ENCODE peak calls at places on chromosomes 4 and X, in four cellular contexts. One of them, this sample, is unnamed.

GRCh38 chr4:52259978-52260377 is 208.9 kb downstream of the SPATA18 start:
- DNase-seq in H1: no peak
- DNase-seq in GM12878: no peak
- DNase-seq in HepG2: no peak
- DNase-seq in this sample: no peak

GRCh38 chr4:73421708-73422457 is 14.1 kb upstream of the AFP start:
- DNase-seq in H1: no peak
- DNase-seq in GM12878: no peak
- DNase-seq in HepG2: no peak
- DNase-seq in this sample: no peak

GRCh38 chr4:73520821-73521220 is 39.3 kb downstream of the AFM start:
- DNase-seq in H1: peak; percentile 1
- DNase-seq in GM12878: no peak
- DNase-seq in HepG2: no peak
- DNase-seq in this sample: no peak

GRCh38 chrX:20527458-20528099 is 260.9 kb upstream of the RPS6KA3 start:
- DNase-seq in H1: no peak
- DNase-seq in GM12878: no peak
- DNase-seq in HepG2: peak; percentile 21
- DNase-seq in this sample: no peak

GRCh38 chr4:20687894-20688293 is 12.4 kb upstream of the PACRGL start:
- DNase-seq in H1: no peak
- DNase-seq in GM12878: no peak
- DNase-seq in HepG2: no peak
- DNase-seq in this sample: no peak

GRCh38 chrX:6384391-6384790 is 150.5 kb downstream of the VCX3A start:
- DNase-seq in H1: no peak
- DNase-seq in GM12878: no peak
- DNase-seq in HepG2: no peak
- DNase-seq in this sample: no peak

GRCh38 chr4:132001542-132001941 is 1147.6 kb upstream of the PCDH10 start:
- DNase-seq in H1: no peak
- DNase-seq in GM12878: no peak
- DNase-seq in HepG2: no peak
- DNase-seq in this sample: no peak

GRCh38 chrX:14032383-14032782 is 2.7 kb upstream of the GEMIN8 start:
- DNase-seq in H1: no peak
- DNase-seq in GM12878: no peak
- DNase-seq in HepG2: peak; percentile 13
- DNase-seq in this sample: no peak

GRCh38 chrX:31837445-31837844 is 765.6 kb upstream of the FTHL17 start:
- DNase-seq in H1: no peak
- DNase-seq in GM12878: no peak
- DNase-seq in HepG2: no peak
- DNase-seq in this sample: no peak

GRCh38 chr4:86595426-86595805 is 1.3 kb downstream of the PTPN13 start:
- DNase-seq in H1: no peak
- DNase-seq in GM12878: no peak
- DNase-seq in HepG2: no peak
- DNase-seq in this sample: no peak

DNA sequence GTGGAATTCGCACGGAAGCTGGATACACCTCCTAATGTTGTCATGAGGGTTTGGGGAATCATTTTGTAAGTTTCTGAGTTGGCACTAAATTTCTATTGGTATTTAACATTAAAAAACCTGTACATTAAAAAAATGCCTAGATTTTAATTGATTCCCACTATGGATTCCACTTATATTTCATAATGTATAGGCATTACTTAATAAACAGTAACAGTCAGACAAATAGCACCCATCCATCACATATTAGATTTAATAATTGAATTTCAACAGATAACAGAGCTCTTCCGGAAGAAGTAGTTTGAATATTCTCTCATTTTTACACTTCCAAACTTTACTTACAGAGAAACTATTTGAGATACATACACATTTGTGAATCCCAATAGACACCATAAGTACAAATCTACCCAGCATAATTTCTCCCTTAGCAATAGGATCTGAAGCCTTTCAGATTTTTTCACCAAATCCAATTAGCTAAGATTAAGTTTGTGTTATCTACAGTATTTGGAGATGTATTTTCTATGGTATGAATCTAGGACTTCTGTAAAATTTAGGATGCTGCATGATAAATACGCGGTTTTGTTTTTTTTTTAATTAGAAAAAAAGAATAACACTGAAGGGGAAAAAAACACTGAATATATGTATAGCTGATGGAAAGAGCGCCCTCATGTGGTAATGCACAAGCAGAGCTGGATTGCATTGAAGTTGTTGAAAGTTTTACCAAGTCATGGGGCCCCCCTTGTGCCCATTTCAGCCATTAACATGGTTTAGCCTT is 12.2 kb upstream of the ODAM start:
- DNase-seq in H1: peak; percentile 9
- DNase-seq in GM12878: no peak
- DNase-seq in HepG2: peak; percentile 75
- DNase-seq in this sample: no peak
- TF ChIP-seq POLR2AphosphoS5 in H1: no peak
- TF ChIP-seq POLR2AphosphoS5 in GM12878: no peak
- TF ChIP-seq POLR2AphosphoS5 in HepG2: no peak
- TF ChIP-seq POLR2AphosphoS5 in this sample: no peak

GRCh38 chr4:65861993-65862392 is 191.7 kb upstream of the EPHA5 start:
- DNase-seq in H1: no peak
- DNase-seq in GM12878: no peak
- DNase-seq in HepG2: no peak
- DNase-seq in this sample: no peak
- TF ChIP-seq TAF1 in H1: no peak
- TF ChIP-seq TAF1 in GM12878: no peak
- TF ChIP-seq TAF1 in HepG2: no peak
- TF ChIP-seq TAF1 in this sample: no peak

GRCh38 chrX:109732319-109732779 is 708 bp downstream of the ACSL4 start:
- DNase-seq in H1: no peak
- DNase-seq in GM12878: no peak
- DNase-seq in HepG2: no peak
- DNase-seq in this sample: no peak

GRCh38 chrX:109735241-109735744 is 2.2 kb upstream of the ACSL4 start:
- DNase-seq in H1: no peak
- DNase-seq in GM12878: no peak
- DNase-seq in HepG2: no peak
- DNase-seq in this sample: no peak

GRCh38 chrX:109733658-109734022 is 583 bp upstream of the ACSL4 start:
- DNase-seq in H1: no peak
- DNase-seq in GM12878: no peak
- DNase-seq in HepG2: no peak
- DNase-seq in this sample: no peak

GRCh38 chrX:109732780-109733657 is at the start of gene ACSL4:
- DNase-seq in H1: peak; percentile 15
- DNase-seq in GM12878: no peak
- DNase-seq in HepG2: peak; percentile 63
- DNase-seq in this sample: peak; percentile 47
- TF ChIP-seq POLR2A in H1: peak; percentile 63
- TF ChIP-seq POLR2A in GM12878: peak; percentile 84
- TF ChIP-seq POLR2A in HepG2: peak; percentile 70
- TF ChIP-seq POLR2A in this sample: peak; percentile 72

GRCh38 chr4:11748169-11748872 is 319.6 kb upstream of the HS3ST1 start:
- DNase-seq in H1: no peak
- DNase-seq in GM12878: no peak
- DNase-seq in HepG2: no peak
- DNase-seq in this sample: no peak
- TF ChIP-seq POLR2AphosphoS5 in H1: no peak
- TF ChIP-seq POLR2AphosphoS5 in GM12878: no peak
- TF ChIP-seq POLR2AphosphoS5 in HepG2: no peak
- TF ChIP-seq POLR2AphosphoS5 in this sample: no peak

GRCh38 chrX:107675823-107676555 is 47.7 kb downstream of the PRPS1 start:
- DNase-seq in H1: no peak
- DNase-seq in GM12878: no peak
- DNase-seq in HepG2: no peak
- DNase-seq in this sample: no peak

GRCh38 chrX:107677501-107677901 is 49.2 kb downstream of the PRPS1 start:
- DNase-seq in H1: no peak
- DNase-seq in GM12878: no peak
- DNase-seq in HepG2: no peak
- DNase-seq in this sample: no peak

GRCh38 chrX:107676559-107677378 is 48.5 kb downstream of the PRPS1 start:
- DNase-seq in H1: no peak
- DNase-seq in GM12878: no peak
- DNase-seq in HepG2: no peak
- DNase-seq in this sample: no peak

GRCh38 chrX:107677909-107678308 is 49.6 kb downstream of the PRPS1 start:
- DNase-seq in H1: no peak
- DNase-seq in GM12878: no peak
- DNase-seq in HepG2: no peak
- DNase-seq in this sample: no peak

DNA sequence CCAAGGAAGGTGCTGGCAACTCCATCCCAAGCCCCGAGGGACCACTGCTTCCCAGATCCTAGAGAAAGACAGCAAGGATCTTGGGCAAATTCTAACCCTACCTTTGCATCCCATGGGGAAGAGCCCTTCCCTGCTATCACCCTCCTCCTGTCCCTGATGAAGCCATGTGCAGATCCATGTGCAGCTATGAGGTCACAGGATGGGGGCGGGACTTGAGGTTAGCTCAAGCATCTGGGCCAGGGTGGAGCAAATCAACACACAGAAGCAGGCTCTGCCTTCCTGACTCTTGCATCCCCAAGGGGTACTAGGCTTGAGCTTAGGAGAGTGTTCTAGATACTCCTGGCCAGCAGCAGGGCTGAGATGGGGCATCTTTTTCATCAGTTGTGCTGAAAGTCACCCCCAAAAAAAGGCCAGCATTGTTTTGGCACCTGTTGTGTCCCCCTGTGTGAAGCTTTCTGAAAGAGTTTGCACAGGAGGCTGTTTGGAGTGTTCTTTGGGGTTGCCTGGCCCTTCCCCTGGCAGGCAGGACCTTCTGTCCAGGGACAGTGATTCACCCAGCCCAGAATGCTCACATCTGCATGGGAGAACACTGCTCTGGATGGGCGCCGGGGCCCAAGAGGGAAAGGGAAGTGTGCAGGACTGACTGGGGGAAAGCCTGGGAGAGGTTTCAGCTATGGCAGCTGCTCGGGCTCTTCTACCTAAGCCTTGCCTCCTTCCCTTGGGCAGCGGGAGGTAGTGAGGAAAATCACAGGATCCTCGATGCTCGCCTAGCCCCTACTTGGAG is 50.8 kb downstream of the PRPS1 start:
- DNase-seq in H1: no peak
- DNase-seq in GM12878: no peak
- DNase-seq in HepG2: no peak
- DNase-seq in this sample: no peak
- TF ChIP-seq TAF1 in H1: no peak
- TF ChIP-seq TAF1 in GM12878: no peak
- TF ChIP-seq TAF1 in HepG2: no peak
- TF ChIP-seq TAF1 in this sample: no peak

DNA sequence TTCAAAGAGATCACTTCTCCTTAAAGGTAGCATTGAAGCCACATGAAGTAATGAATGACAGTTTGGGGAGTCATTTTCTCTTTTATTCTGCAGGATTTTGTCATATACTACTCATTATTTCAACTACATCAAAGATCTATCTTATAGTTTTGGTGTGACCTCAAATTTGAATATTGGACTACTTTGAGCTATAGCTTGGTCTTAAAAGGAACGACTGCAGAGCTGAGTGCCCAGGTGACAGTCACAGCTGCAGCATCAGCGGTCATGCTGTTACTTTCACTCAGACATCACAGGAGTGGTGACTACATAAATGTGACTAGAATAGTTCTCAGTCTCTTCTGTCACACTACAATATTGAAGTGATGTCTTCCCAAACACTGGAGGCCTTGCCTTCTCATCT is 10.7 kb upstream of the SPCS3 start:
- DNase-seq in H1: no peak
- DNase-seq in GM12878: no peak
- DNase-seq in HepG2: no peak
- DNase-seq in this sample: peak; percentile 15
- TF ChIP-seq POLR2A in H1: no peak
- TF ChIP-seq POLR2A in GM12878: no peak
- TF ChIP-seq POLR2A in HepG2: no peak
- TF ChIP-seq POLR2A in this sample: no peak

GRCh38 chr4:77471821-77472495 is 133.7 kb upstream of the CXCL13 start:
- DNase-seq in H1: no peak
- DNase-seq in GM12878: no peak
- DNase-seq in HepG2: no peak
- DNase-seq in this sample: no peak
- TF ChIP-seq POLR2AphosphoS5 in H1: no peak
- TF ChIP-seq POLR2AphosphoS5 in GM12878: no peak
- TF ChIP-seq POLR2AphosphoS5 in HepG2: no peak
- TF ChIP-seq POLR2AphosphoS5 in this sample: no peak

This sample was measured in GM12892.